ENCODE peak calls at places on chromosomes 12 and 14, in five cellular contexts. O is ascending aorta; G is AG04450; D is dorsolateral prefrontal cortex; K is CD8-positive, alpha-beta T cell. C is an unnamed sample.

GRCh38 chr14:66600416-66600815 is 92.5 kb downstream of the GPHN start:
- DNase-seq in O (no peak), G (no peak), D (no peak), K (no peak), C (no peak)

GRCh38 chr12:76250256-76250655 is 98.0 kb downstream of the BBS10 start:
- DNase-seq in O (no peak), G (no peak), D (no peak), K (no peak), C (no peak)

GRCh38 chr14:31263485-31264133 is 56.0 kb upstream of the HECTD1 start:
- DNase-seq in O (peak), G (peak), D (no peak), K (no peak), C (peak)

GRCh38 chr12:105428793-105429192 is 98.3 kb downstream of the C12orf75 start:
- DNase-seq in O (no peak), G (no peak), D (no peak), K (no peak), C (no peak)

GRCh38 chr14:103199141-103199540 is 75.9 kb downstream of the TNFAIP2 start:
- DNase-seq in O (no peak), G (peak), D (no peak), K (no peak), C (peak)

GRCh38 chr12:48956279-48957140 is 777 bp downstream of the ARF3 start:
- DNase-seq in O (peak), G (peak), D (peak), K (no peak), C (peak)

GRCh38 chr12:116490481-116490880 is 68.7 kb upstream of the MAP1LC3B2 start:
- DNase-seq in O (no peak), G (no peak), D (no peak), K (no peak), C (no peak)

GRCh38 chr12:31922341-31923062 is 36.7 kb upstream of the RESF1 start:
- DNase-seq in O (no peak), G (no peak), D (no peak), K (no peak), C (no peak)

GRCh38 chr12:68336754-68337343 is 4.7 kb upstream of the MDM1 start:
- DNase-seq in O (no peak), G (no peak), D (no peak), K (no peak), C (no peak)

GRCh38 chr14:101960225-101960624 is 4.1 kb upstream of the DYNC1H1 start:
- DNase-seq in O (peak), G (no peak), D (no peak), K (no peak), C (no peak)

GRCh38 chr12:131044760-131045381 is 91.2 kb downstream of the ADGRD1 start:
- DNase-seq in O (no peak), G (no peak), D (no peak), K (no peak), C (no peak)

GRCh38 chr14:100103261-100104005 is 38.2 kb downstream of the EVL start:
- DNase-seq in O (no peak), G (no peak), D (peak), K (no peak), C (no peak)

GRCh38 chr14:106872619-106873446 is 1346.5 kb downstream of the TMEM121 start:
- DNase-seq in O (no peak), G (no peak), D (no peak), K (peak), C (no peak)
- TF ChIP-seq CTCF in O (no peak), G (peak), D (no peak), K (peak), C (no peak)

DNA sequence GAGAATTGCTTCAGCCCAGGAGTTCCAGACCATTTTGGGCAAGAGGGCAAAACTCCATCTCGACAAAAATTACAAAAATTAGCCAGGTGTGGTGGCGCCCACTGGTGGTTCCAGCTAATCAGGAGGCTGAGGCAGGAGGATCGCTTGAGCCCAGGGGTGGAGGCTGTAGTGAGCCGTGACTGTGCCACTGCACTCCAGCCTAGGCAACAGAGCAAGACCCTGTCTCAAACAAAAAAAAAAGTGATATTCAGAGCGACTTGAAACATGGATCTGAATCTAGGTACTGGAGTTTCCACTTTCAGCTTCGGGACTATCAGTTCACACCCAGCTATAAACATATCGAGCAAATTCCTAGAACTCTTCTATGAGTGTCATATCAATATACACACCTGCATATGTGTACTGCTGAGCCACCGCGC is 16.3 kb upstream of the RNF34 start:
- DNase-seq in O (no peak), G (no peak), D (no peak), K (no peak), C (no peak)
- TF ChIP-seq CTCF in O (no peak), G (no peak), D (no peak), K (no peak), C (no peak)

GRCh38 chr12:128019996-128020544 is 246.9 kb upstream of the TMEM132C start:
- DNase-seq in O (no peak), G (no peak), D (no peak), K (no peak), C (no peak)
- TF ChIP-seq CTCF in O (no peak), G (no peak), D (no peak), K (no peak), C (no peak)

GRCh38 chr12:109840349-109841073 is 7.3 kb upstream of the TRPV4 start:
- DNase-seq in O (no peak), G (no peak), D (no peak), K (no peak), C (no peak)

GRCh38 chr12:109841356-109841755 is 8.2 kb upstream of the TRPV4 start:
- DNase-seq in O (no peak), G (no peak), D (no peak), K (no peak), C (no peak)

GRCh38 chr12:109844091-109844490 is 10.9 kb upstream of the TRPV4 start:
- DNase-seq in O (no peak), G (no peak), D (no peak), K (no peak), C (no peak)

GRCh38 chr12:109839444-109839843 is 6.2 kb upstream of the TRPV4 start:
- DNase-seq in O (no peak), G (no peak), D (no peak), K (no peak), C (no peak)

DNA sequence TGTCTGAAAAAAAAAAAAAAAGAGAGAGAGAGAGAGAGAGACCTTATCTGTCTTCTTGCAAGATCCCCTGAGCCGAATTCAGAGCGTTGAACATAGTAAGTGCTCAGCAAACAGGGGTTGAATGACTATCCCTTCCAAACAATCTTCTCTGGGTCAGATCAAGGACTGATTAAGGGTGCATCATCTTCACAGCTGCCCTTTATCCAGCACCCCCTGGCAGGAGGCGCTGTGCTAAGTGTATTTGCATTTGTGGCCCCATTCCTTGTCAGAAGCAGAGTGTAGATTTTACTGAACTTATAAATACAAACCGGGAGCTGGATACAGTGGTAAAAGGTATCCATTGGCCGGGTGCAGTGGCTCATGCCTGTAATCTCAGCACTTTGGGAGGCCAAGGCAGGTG is 8.8 kb upstream of the TRPV4 start:
- DNase-seq in O (no peak), G (no peak), D (no peak), K (no peak), C (no peak)
- TF ChIP-seq CTCF in O (no peak), G (no peak), D (no peak), K (no peak), C (no peak)